ENCODE peak calls at places on chromosomes 1 and 21, in ten cellular contexts. Q is upper lobe of right lung; F is prostate gland; X is memory B cell; S is NCI-H2081; Y is pancreas; K is activated CD4-positive, alpha-beta T cell treated with anti-CD3 and anti-CD28 coated beads, Interleukin-2, amount 50 U/mL, for 1 hour; G is stimulated activated CD4-positive, alpha-beta T cell treated with anti-CD3 and anti-CD28 coated beads, Interleukin-4, amount 100 ng/mL, for 48 hours; N is T-cell; L is SHP77. T is an unnamed sample.

GRCh38 chr1:40105028-40105427 is 8.0 kb upstream of the PPT1 start:
- DNase-seq in Q (no peak), F (no peak), X (no peak), S (no peak), Y (no peak), K (no peak), G (no peak), N (no peak), L (no peak), T (no peak)

GRCh38 chr1:215022723-215023122 is 59.8 kb upstream of the KCNK2 start:
- DNase-seq in Q (no peak), F (no peak), X (no peak), S (no peak), Y (no peak), K (no peak), G (no peak), N (no peak), L (no peak), T (no peak)

GRCh38 chr1:85088408-85088784 is 40.1 kb upstream of the MCOLN3 start:
- DNase-seq in Q (no peak), F (no peak), X (no peak), S (no peak), Y (no peak), K (no peak), G (no peak), N (no peak), L (no peak), T (no peak)

GRCh38 chr1:238401138-238401537 is 510.4 kb upstream of the ZP4 start:
- DNase-seq in Q (no peak), F (no peak), X (no peak), S (no peak), Y (no peak), K (no peak), G (no peak), N (no peak), L (no peak), T (no peak)

GRCh38 chr21:25298512-25299491 is 308.5 kb downstream of the MRPL39 start:
- DNase-seq in Q (no peak), F (no peak), X (no peak), S (no peak), Y (no peak), K (no peak), G (no peak), N (no peak), L (no peak), T (no peak)

GRCh38 chr1:32255072-32256071 is 4.3 kb downstream of the LCK start:
- DNase-seq in Q (no peak), F (no peak), X (no peak), S (no peak), Y (no peak), K (no peak), G (no peak), N (no peak), L (no peak), T (no peak)

GRCh38 chr1:182666736-182667135 is 17.7 kb downstream of the RGS8 start:
- DNase-seq in Q (no peak), F (no peak), X (no peak), S (no peak), Y (no peak), K (no peak), G (no peak), N (no peak), L (no peak), T (no peak)

GRCh38 chr1:19049128-19049768 is 92.8 kb upstream of the IFFO2 start:
- DNase-seq in Q (no peak), F (no peak), X (no peak), S (no peak), Y (no peak), K (no peak), G (no peak), N (no peak), L (no peak), T (no peak)

GRCh38 chr1:9438431-9439073 is 100.7 kb upstream of the SLC25A33 start:
- DNase-seq in Q (peak; percentile 74), F (no peak), X (no peak), S (no peak), Y (peak; percentile 84), K (no peak), G (no peak), N (no peak), L (peak; percentile 68), T (no peak)

GRCh38 chr1:33256335-33256700 is at the start of gene ZNF362:
- DNase-seq in Q (peak; percentile 86), F (peak; percentile 21), X (peak; percentile 49), S (peak; percentile 31), Y (peak; percentile 68), K (peak; percentile 68), G (peak; percentile 57), N (peak; percentile 53), L (peak; percentile 5), T (no peak)

GRCh38 chr1:20149601-20150325 is 10.6 kb downstream of the PLA2G2F start:
- DNase-seq in Q (peak; percentile 57), F (no peak), X (no peak), S (no peak), Y (no peak), K (no peak), G (no peak), N (no peak), L (no peak), T (no peak)

GRCh38 chr1:14055442-14056225 is 355.6 kb downstream of the PRDM2 start:
- DNase-seq in Q (no peak), F (no peak), X (no peak), S (no peak), Y (no peak), K (no peak), G (no peak), N (no peak), L (no peak), T (no peak)

GRCh38 chr1:210233216-210233494 is 559 bp downstream of the SERTAD4 start:
- DNase-seq in Q (no peak), F (no peak), X (no peak), S (no peak), Y (no peak), K (no peak), G (no peak), N (no peak), L (no peak), T (no peak)

GRCh38 chr1:38003261-38004250 is 1.8 kb downstream of the FHL3 start:
- DNase-seq in Q (no peak), F (no peak), X (no peak), S (no peak), Y (no peak), K (no peak), G (no peak), N (no peak), L (no peak), T (no peak)

GRCh38 chr1:200438911-200439310 is 29.1 kb upstream of the ZNF281 start:
- DNase-seq in Q (no peak), F (no peak), X (no peak), S (no peak), Y (no peak), K (no peak), G (no peak), N (no peak), L (no peak), T (no peak)

GRCh38 chr1:205287076-205287475 is 34.5 kb downstream of the NUAK2 start:
- DNase-seq in Q (no peak), F (no peak), X (no peak), S (no peak), Y (no peak), K (no peak), G (no peak), N (no peak), L (no peak), T (no peak)

GRCh38 chr1:8438449-8438848 is 120.5 kb downstream of the SLC45A1 start:
- DNase-seq in Q (no peak), F (no peak), X (no peak), S (no peak), Y (no peak), K (no peak), G (no peak), N (no peak), L (no peak), T (no peak)

GRCh38 chr1:25820247-25821111 is 725 bp downstream of the MTFR1L start:
- DNase-seq in Q (peak; percentile 80), F (no peak), X (peak; percentile 62), S (peak; percentile 21), Y (peak; percentile 53), K (peak; percentile 62), G (peak; percentile 54), N (peak; percentile 77), L (peak; percentile 14), T (no peak)

GRCh38 chr21:26550357-26550756 is 22.7 kb downstream of the CYYR1 start:
- DNase-seq in Q (no peak), F (no peak), X (no peak), S (no peak), Y (no peak), K (no peak), G (no peak), N (no peak), L (no peak), T (no peak)

GRCh38 chr1:154324669-154325582 is at the start of gene ATP8B2:
- DNase-seq in Q (peak; percentile 82), F (peak; percentile 69), X (peak; percentile 84), S (peak; percentile 83), Y (peak; percentile 77), K (peak; percentile 76), G (peak; percentile 78), N (peak; percentile 71), L (peak; percentile 94), T (peak; percentile 41)

GRCh38 chr1:10685851-10686403 is 110.5 kb downstream of the CASZ1 start:
- DNase-seq in Q (no peak), F (no peak), X (no peak), S (no peak), Y (peak; percentile 67), K (no peak), G (no peak), N (no peak), L (peak; percentile 30), T (no peak)

GRCh38 chr1:26524181-26524580 is 5.4 kb upstream of the RPS6KA1 start:
- DNase-seq in Q (no peak), F (no peak), X (no peak), S (no peak), Y (no peak), K (no peak), G (no peak), N (no peak), L (no peak), T (no peak)

GRCh38 chr1:64917328-64917861 is 49.0 kb downstream of the JAK1 start:
- DNase-seq in Q (no peak), F (no peak), X (no peak), S (no peak), Y (peak; percentile 42), K (no peak), G (no peak), N (no peak), L (no peak), T (no peak)

GRCh38 chr1:156422602-156423091 is 53.6 kb downstream of the RHBG start:
- DNase-seq in Q (no peak), F (no peak), X (no peak), S (no peak), Y (peak; percentile 49), K (no peak), G (no peak), N (no peak), L (no peak), T (no peak)

GRCh38 chr1:113226118-113226517 is 153.1 kb downstream of the LRIG2 start:
- DNase-seq in Q (no peak), F (no peak), X (no peak), S (no peak), Y (no peak), K (no peak), G (no peak), N (no peak), L (no peak), T (no peak)

GRCh38 chr1:233336554-233337442 is 9.3 kb downstream of the MAP3K21 start:
- DNase-seq in Q (no peak), F (no peak), X (no peak), S (no peak), Y (no peak), K (no peak), G (no peak), N (no peak), L (no peak), T (no peak)

GRCh38 chr1:85274969-85275453 is 1.4 kb downstream of the BCL10 start:
- DNase-seq in Q (no peak), F (no peak), X (no peak), S (no peak), Y (no peak), K (no peak), G (no peak), N (no peak), L (no peak), T (no peak)

GRCh38 chr1:29644812-29645211 is 408.5 kb downstream of the PTPRU start:
- DNase-seq in Q (no peak), F (no peak), X (no peak), S (no peak), Y (no peak), K (no peak), G (no peak), N (no peak), L (no peak), T (no peak)